ENCODE peak calls at places on chromosomes 5 and 9, in five cellular contexts. E, O, A, X and T are unnamed samples.

GRCh38 chr5:1545798-1546355 is 22.1 kb upstream of the LPCAT1 start:
- DNase-seq in E (no peak), O (no peak), A (no peak), X (no peak), T (no peak)

GRCh38 chr9:121750715-121751623 is 99.5 kb downstream of the DAB2IP start:
- DNase-seq in E (peak), O (no peak), A (peak), X (no peak), T (no peak)

GRCh38 chr5:58286741-58287140 is 173.1 kb downstream of the PLK2 start:
- DNase-seq in E (no peak), O (no peak), A (no peak), X (no peak), T (no peak)

GRCh38 chr9:89418112-89418872 is 79.6 kb downstream of the SEMA4D start:
- DNase-seq in E (no peak), O (peak), A (no peak), X (no peak), T (no peak)

GRCh38 chr5:157328277-157328912 is 62.5 kb downstream of the CYFIP2 start:
- DNase-seq in E (peak), O (peak), A (peak), X (no peak), T (peak)

GRCh38 chr5:142012186-142012785 is 541 bp downstream of the GNPDA1 start:
- DNase-seq in E (peak), O (peak), A (peak), X (peak), T (no peak)

GRCh38 chr5:76862986-76863385 is 13.2 kb downstream of the S100Z start:
- DNase-seq in E (no peak), O (no peak), A (no peak), X (no peak), T (no peak)

GRCh38 chr9:80028501-80028900 is 456.7 kb downstream of the TLE4 start:
- DNase-seq in E (no peak), O (no peak), A (no peak), X (no peak), T (no peak)

GRCh38 chr5:107074991-107075390 is 595.7 kb downstream of the EFNA5 start:
- DNase-seq in E (no peak), O (no peak), A (no peak), X (no peak), T (no peak)

GRCh38 chr9:136457326-136457725 is 17.7 kb upstream of the INPP5E start:
- DNase-seq in E (no peak), O (no peak), A (no peak), X (no peak), T (no peak)

GRCh38 chr9:128786681-128787582 is at the start of gene TBC1D13:
- DNase-seq in E (peak), O (peak), A (peak), X (peak), T (peak)
- TF ChIP-seq POLR2A in E (peak), O (peak), A (no peak), X (peak), T (peak)

GRCh38 chr9:37290366-37290765 is 132.1 kb upstream of the GRHPR start:
- DNase-seq in E (no peak), O (no peak), A (no peak), X (no peak), T (no peak)
- TF ChIP-seq POLR2A in E (no peak), O (no peak), A (no peak), X (no peak), T (no peak)

GRCh38 chr5:112419050-112419595 is at the start of gene EPB41L4A:
- DNase-seq in E (peak), O (peak), A (no peak), X (peak), T (no peak)
- TF ChIP-seq POLR2A in E (no peak), O (no peak), A (no peak), X (no peak), T (no peak)

GRCh38 chr5:177497297-177498012 is at the start of gene PDLIM7:
- DNase-seq in E (peak), O (peak), A (peak), X (peak), T (peak)
- TF ChIP-seq POLR2A in E (peak), O (peak), A (peak), X (peak), T (peak)

GRCh38 chr5:168305281-168305680 is 13.8 kb downstream of the WWC1 start:
- DNase-seq in E (no peak), O (no peak), A (no peak), X (no peak), T (no peak)

GRCh38 chr5:168311061-168311566 is 19.7 kb downstream of the WWC1 start:
- DNase-seq in E (no peak), O (peak), A (no peak), X (no peak), T (no peak)

GRCh38 chr5:168308976-168309598 is 17.6 kb downstream of the WWC1 start:
- DNase-seq in E (no peak), O (no peak), A (no peak), X (no peak), T (no peak)

GRCh38 chr5:168307022-168307421 is 15.6 kb downstream of the WWC1 start:
- DNase-seq in E (no peak), O (no peak), A (no peak), X (no peak), T (no peak)

DNA sequence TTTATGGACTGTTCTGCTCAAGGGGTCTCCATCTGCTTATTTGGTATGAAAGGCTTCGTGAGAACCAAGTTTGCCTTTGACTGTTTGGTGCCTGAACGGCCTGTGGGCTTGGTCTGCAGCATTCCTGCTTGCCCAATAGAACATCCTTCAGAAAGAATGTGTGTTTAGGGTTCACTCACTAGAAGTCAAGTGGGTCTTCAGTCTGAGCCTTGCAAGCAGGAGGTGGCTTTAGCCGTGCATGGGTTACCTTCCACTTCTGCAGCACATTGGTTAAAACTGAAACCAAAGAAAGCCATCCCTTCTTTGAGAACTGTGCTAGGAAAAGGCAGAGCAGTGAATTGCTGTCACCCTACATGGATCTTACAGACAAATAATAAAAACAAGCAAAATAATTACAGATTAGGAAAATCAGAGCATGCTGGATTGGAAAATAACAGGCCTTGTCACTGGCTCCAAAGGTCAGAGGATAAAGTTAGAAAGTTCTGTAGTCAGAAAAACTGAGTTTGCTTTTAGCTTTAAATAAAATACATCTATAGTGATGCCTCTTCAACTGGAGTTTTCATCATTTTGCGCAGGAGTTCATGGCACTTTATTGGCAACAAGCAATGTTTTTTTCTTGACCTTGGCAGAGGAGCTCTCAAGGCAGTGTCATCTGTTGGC is 16.6 kb downstream of the WWC1 start:
- DNase-seq in E (no peak), O (no peak), A (no peak), X (no peak), T (no peak)
- TF ChIP-seq POLR2A in E (no peak), O (no peak), A (no peak), X (no peak), T (no peak)

GRCh38 chr5:377326-377981 is 55.9 kb downstream of the AHRR start:
- DNase-seq in E (no peak), O (peak), A (no peak), X (peak), T (no peak)

GRCh38 chr5:375921-376871 is 54.7 kb downstream of the AHRR start:
- DNase-seq in E (no peak), O (peak), A (no peak), X (peak), T (no peak)

GRCh38 chr5:378301-378891 is 56.9 kb downstream of the AHRR start:
- DNase-seq in E (no peak), O (peak), A (no peak), X (no peak), T (no peak)

GRCh38 chr5:375336-375920 is 53.9 kb downstream of the AHRR start:
- DNase-seq in E (no peak), O (peak), A (no peak), X (peak), T (no peak)

GRCh38 chr5:376951-377325 is 55.4 kb downstream of the AHRR start:
- DNase-seq in E (no peak), O (no peak), A (no peak), X (no peak), T (no peak)
- TF ChIP-seq POLR2A in E (no peak), O (no peak), A (no peak), X (no peak), T (no peak)

DNA sequence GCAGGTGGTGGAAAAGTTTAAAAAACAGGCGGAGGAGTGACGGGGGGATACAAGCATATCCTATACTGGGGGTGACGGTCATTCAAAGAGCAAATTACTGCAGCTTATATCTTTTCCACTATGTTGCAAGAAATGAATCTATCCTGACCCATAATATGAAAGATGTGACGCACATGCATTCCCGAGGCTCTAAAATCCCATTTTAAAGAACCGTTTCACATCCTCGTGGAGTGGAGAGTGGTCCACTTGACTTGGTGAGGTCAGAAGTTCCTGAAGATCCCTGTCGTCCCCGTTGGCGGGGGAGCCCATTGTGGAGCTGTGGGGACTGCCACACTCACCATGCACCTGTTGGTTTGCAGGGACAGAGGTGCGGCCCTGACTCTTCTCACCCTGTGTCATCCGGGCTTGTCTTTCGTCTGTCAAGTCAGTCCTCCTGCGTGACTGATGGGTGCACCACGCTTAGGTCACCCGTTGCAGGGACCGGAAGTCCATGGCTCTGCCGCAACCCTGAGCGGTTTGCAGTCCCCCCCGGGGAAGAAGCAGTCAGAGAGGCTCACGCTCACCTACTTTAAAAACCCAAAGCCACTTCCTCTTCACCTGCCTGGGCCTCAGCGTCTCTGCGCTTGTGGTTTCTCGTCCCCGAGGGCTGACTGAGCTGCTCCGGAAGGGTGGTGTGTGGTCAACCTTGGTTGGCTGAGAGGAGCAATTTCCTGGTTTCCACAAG is 53.0 kb downstream of the USP20 start:
- DNase-seq in E (no peak), O (peak), A (no peak), X (peak), T (no peak)
- TF ChIP-seq POLR2A in E (no peak), O (no peak), A (no peak), X (peak), T (no peak)

DNA sequence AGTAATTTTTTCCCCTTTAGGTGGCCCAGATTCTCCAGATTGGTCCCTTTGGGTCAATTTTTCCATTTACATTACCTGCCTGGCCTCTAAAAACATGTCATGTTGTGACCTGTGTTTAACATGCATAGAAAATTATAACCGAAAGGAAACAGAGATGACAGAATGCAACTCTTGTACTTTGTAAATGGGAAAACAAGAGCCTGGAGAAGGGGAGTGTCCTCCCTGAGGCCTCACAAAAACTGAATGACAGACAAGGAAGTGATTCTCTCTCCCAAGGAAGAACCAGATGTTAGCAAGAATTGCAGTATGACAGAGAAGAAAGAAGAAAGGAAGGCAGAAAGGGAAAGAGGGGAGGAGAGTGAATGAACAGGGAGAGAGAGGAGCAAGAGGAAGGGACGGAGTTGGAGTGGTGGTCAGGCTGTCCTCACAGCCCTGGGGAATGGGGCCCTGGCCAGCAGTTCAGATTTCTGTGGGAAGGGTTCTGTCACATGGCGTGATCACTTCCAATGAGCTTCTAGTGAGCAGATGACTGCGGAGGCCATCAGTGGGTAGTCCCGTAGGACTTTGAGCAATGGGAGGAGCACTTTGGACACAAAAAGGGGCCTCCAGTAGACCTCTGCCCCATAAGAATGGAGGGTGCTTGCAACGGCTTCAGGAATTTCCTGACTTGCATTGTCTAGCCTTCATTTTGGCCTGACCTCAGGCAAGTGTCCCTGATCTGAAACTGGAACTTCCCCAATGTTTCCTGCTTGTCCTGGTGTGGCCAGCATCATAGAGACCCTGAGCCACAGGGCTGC is 31.6 kb downstream of the ABLIM3 start:
- DNase-seq in E (no peak), O (no peak), A (no peak), X (no peak), T (no peak)
- TF ChIP-seq POLR2A in E (no peak), O (no peak), A (no peak), X (no peak), T (no peak)

DNA sequence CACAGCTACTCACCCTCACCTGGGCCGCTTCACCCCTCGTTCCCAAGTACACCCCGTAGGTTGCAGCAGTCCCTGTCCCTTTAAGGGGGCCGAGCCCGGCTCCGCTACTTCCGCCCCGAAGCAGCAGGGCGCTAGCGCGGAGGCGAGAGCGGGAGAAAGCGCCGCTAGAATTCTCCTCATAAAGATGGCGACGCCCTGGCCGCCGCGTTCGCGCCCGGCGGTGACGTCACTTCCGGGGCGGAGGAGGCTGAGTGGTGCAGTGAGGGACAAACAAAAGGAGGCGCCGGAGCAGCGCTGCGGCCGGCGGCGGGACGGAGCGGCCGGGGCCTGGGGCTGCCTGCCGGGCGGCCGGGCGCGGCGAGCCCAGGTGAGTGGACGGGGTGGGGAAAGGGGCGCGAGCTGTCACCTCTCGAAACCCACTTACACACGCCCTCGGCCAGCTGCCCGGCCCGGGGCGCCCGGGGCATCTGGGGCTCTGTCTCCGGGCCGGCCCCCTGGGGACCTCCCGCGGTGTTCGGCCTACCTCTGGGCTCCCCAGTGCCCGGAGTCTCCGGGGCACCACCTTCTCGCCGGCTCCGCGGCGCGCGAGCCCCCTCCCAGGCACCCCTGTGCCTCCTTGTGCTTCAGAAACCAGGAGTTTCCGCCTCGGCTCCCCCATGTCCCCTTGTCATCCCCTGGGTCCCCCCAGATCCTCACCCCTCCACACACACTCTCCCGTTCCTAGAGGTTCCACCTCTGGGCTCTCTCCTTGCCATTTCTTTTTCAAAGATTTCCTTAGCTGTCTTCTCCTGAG is at the start of the genes KYAT1 and LRRC8A:
- DNase-seq in E (peak), O (peak), A (peak), X (peak), T (peak)
- TF ChIP-seq POLR2A in E (peak), O (peak), A (peak), X (peak), T (peak)

GRCh38 chr5:140260089-140260656 is 42.7 kb downstream of the PFDN1 start:
- DNase-seq in E (no peak), O (no peak), A (no peak), X (no peak), T (no peak)
- TF ChIP-seq POLR2A in E (no peak), O (no peak), A (no peak), X (no peak), T (no peak)